ENCODE peak calls at places on chromosome 17, in five cellular contexts. R is cardiac fibroblast; X is GM23248; C is stimulated activated naive B cell treated with anti-CD40 and anti-IgM and Interleukin-4, amounts not matched to agents 10 μg/mL and 1 μg/mL and 100 μg/mL, for 72 hours; D is ELR. N is an unnamed sample.
A peak's percentile ranks its signal among the peaks of the same experiment; 100 is the strongest.

GRCh38 chr17:72945468-72945867 is 147.0 kb downstream of the SLC39A11 start:
- DNase-seq in R (no peak), X (no peak), C (no peak), D (no peak), N (no peak)

GRCh38 chr17:68605914-68606313 is 4.7 kb upstream of the FAM20A start:
- DNase-seq in R (no peak), X (no peak), C (no peak), D (no peak), N (no peak)

GRCh38 chr17:39761861-39762496 is 24.2 kb downstream of the GRB7 start:
- DNase-seq in R (no peak), X (peak; percentile 13), C (no peak), D (peak; percentile 28), N (no peak)

GRCh38 chr17:78748730-78749317 is 33.2 kb downstream of the CYTH1 start:
- DNase-seq in R (peak; percentile 70), X (peak; percentile 86), C (peak; percentile 58), D (peak; percentile 65), N (no peak)

GRCh38 chr17:28865946-28866752 is 11.3 kb downstream of the ERAL1 start:
- DNase-seq in R (peak; percentile 52), X (peak; percentile 51), C (no peak), D (peak; percentile 42), N (no peak)

GRCh38 chr17:62670202-62670821 is 42.8 kb downstream of the MRC2 start:
- DNase-seq in R (no peak), X (no peak), C (no peak), D (no peak), N (no peak)

GRCh38 chr17:80545499-80545826 is 825 bp downstream of the RPTOR start:
- DNase-seq in R (no peak), X (peak; percentile 54), C (no peak), D (peak; percentile 40), N (no peak)

GRCh38 chr17:332023-332422 is 20.6 kb downstream of the RPH3AL start:
- DNase-seq in R (no peak), X (no peak), C (no peak), D (no peak), N (no peak)

GRCh38 chr17:67151717-67152116 is 93.3 kb downstream of the HELZ start:
- DNase-seq in R (peak; percentile 83), X (peak; percentile 78), C (no peak), D (peak; percentile 85), N (peak; percentile 72)

GRCh38 chr17:8123695-8124349 is at the start of gene HES7:
- DNase-seq in R (no peak), X (peak; percentile 44), C (no peak), D (peak; percentile 48), N (no peak)

GRCh38 chr17:4476017-4476416 is 22.7 kb upstream of the SPNS2 start:
- DNase-seq in R (no peak), X (no peak), C (no peak), D (no peak), N (no peak)

GRCh38 chr17:7220593-7221280 is 999 bp downstream of the ACADVL start:
- DNase-seq in R (peak; percentile 69), X (peak; percentile 80), C (peak; percentile 46), D (peak; percentile 74), N (peak; percentile 56)

GRCh38 chr17:37273419-37274051 is 102.2 kb upstream of the C17orf78 start:
- DNase-seq in R (peak; percentile 43), X (peak; percentile 13), C (no peak), D (peak; percentile 46), N (peak; percentile 22)

GRCh38 chr17:77828749-77829539 is 129.6 kb upstream of the TNRC6C start:
- DNase-seq in R (no peak), X (no peak), C (no peak), D (no peak), N (no peak)

GRCh38 chr17:30503558-30503957 is 26.4 kb downstream of the GOSR1 start:
- DNase-seq in R (no peak), X (peak; percentile 11), C (no peak), D (peak; percentile 47), N (peak; percentile 44)

GRCh38 chr17:9162275-9162985 is 141.1 kb downstream of the NTN1 start:
- DNase-seq in R (no peak), X (no peak), C (no peak), D (no peak), N (no peak)

GRCh38 chr17:75557075-75557851 is 30.3 kb upstream of the MYO15B start:
- DNase-seq in R (peak; percentile 6), X (peak; percentile 32), C (no peak), D (peak; percentile 54), N (peak; percentile 77)